ENCODE peak calls at places on chromosome 9, in six cellular contexts. S is nephron progenitor cell; G is activated CD4-positive, alpha-beta T cell treated with anti-CD3 and anti-CD28 coated beads for 24 hours; I is activated naive CD8-positive, alpha-beta T cell treated with anti-CD3 and anti-CD28 coated beads, Interleukin-2, amount 50 U/mL, for 16 hours; T is WERI-Rb-1; J is CD4-positive, alpha-beta memory T cell. Q is an unnamed sample.

GRCh38 chr9:134211811-134212460 is 47.6 kb upstream of the RNU6ATAC start:
- DNase-seq in S (no peak), G (no peak), I (no peak), T (no peak), J (no peak), Q (no peak)

GRCh38 chr9:112050544-112051475 is 124.3 kb downstream of the SUSD1 start:
- DNase-seq in S (no peak), G (no peak), I (no peak), T (no peak), J (no peak), Q (no peak)

GRCh38 chr9:76704601-76705204 is 59.5 kb upstream of the PCA3 start:
- DNase-seq in S (peak; percentile 23), G (no peak), I (no peak), T (no peak), J (peak; percentile 49), Q (no peak)

GRCh38 chr9:103798620-103799019 is 295.5 kb upstream of the SMC2 start:
- DNase-seq in S (no peak), G (peak; percentile 6), I (no peak), T (no peak), J (no peak), Q (no peak)

GRCh38 chr9:34869390-34869789 is 88.7 kb upstream of the PHF24 start:
- DNase-seq in S (no peak), G (no peak), I (no peak), T (peak; percentile 26), J (no peak), Q (no peak)

GRCh38 chr9:7770102-7770501 is 29.5 kb downstream of the DMAC1 start:
- DNase-seq in S (no peak), G (no peak), I (no peak), T (no peak), J (no peak), Q (no peak)

GRCh38 chr9:21565137-21565536 is 83.0 kb upstream of the IFNE start:
- DNase-seq in S (no peak), G (no peak), I (no peak), T (no peak), J (no peak), Q (no peak)

GRCh38 chr9:23820731-23821399 is 5.2 kb downstream of the ELAVL2 start:
- DNase-seq in S (peak; percentile 53), G (no peak), I (no peak), T (peak; percentile 55), J (no peak), Q (no peak)

GRCh38 chr9:121472361-121472910 is 27.2 kb downstream of the GGTA1 start:
- DNase-seq in S (no peak), G (no peak), I (no peak), T (no peak), J (no peak), Q (peak; percentile 72)

GRCh38 chr9:77833686-77834429 is 185.7 kb upstream of the GNA14 start:
- DNase-seq in S (no peak), G (no peak), I (no peak), T (no peak), J (no peak), Q (no peak)

GRCh38 chr9:111525056-111525977 is at the start of gene ZNF483:
- DNase-seq in S (peak; percentile 92), G (peak; percentile 49), I (peak; percentile 20), T (peak; percentile 95), J (peak; percentile 71), Q (peak; percentile 33)

GRCh38 chr9:33443504-33444154 is 3.8 kb downstream of the AQP3 start:
- DNase-seq in S (no peak), G (no peak), I (no peak), T (no peak), J (no peak), Q (no peak)

GRCh38 chr9:104553261-104553660 is 15.7 kb upstream of the OR13C8 start:
- DNase-seq in S (no peak), G (no peak), I (no peak), T (no peak), J (no peak), Q (no peak)

GRCh38 chr9:107176701-107177100 is 106.4 kb upstream of the RAD23B start:
- DNase-seq in S (peak; percentile 67), G (no peak), I (no peak), T (peak; percentile 47), J (no peak), Q (peak; percentile 33)

GRCh38 chr9:115207003-115207837 is 89.3 kb upstream of the TNC start:
- DNase-seq in S (no peak), G (no peak), I (no peak), T (no peak), J (no peak), Q (no peak)

GRCh38 chr9:124238546-124239140 is 19.1 kb upstream of the NEK6 start:
- DNase-seq in S (no peak), G (no peak), I (no peak), T (no peak), J (peak; percentile 34), Q (no peak)

GRCh38 chr9:126989847-126990821 is 75.6 kb downstream of the RALGPS1 start:
- DNase-seq in S (no peak), G (no peak), I (no peak), T (no peak), J (no peak), Q (no peak)

GRCh38 chr9:120389867-120390266 is 190.1 kb downstream of the CDK5RAP2 start:
- DNase-seq in S (no peak), G (no peak), I (no peak), T (no peak), J (no peak), Q (no peak)

GRCh38 chr9:114387678-114388431 is at the start of gene AKNA:
- DNase-seq in S (peak; percentile 75), G (peak; percentile 71), I (peak; percentile 71), T (peak; percentile 87), J (peak; percentile 85), Q (peak; percentile 31)

GRCh38 chr9:12775963-12776774 is 1.3 kb downstream of the LURAP1L start:
- DNase-seq in S (peak; percentile 76), G (no peak), I (no peak), T (peak; percentile 81), J (no peak), Q (peak; percentile 84)

GRCh38 chr9:83062011-83062652 is 810 bp downstream of the RASEF start:
- DNase-seq in S (peak; percentile 20), G (no peak), I (no peak), T (no peak), J (no peak), Q (no peak)

GRCh38 chr9:37036237-37037136 is 2.4 kb upstream of the PAX5 start:
- DNase-seq in S (peak; percentile 57), G (no peak), I (no peak), T (no peak), J (peak; percentile 47), Q (no peak)

GRCh38 chr9:114906922-114907571 is 23.3 kb downstream of the TNFSF8 start:
- DNase-seq in S (peak; percentile 38), G (no peak), I (no peak), T (peak; percentile 74), J (no peak), Q (peak; percentile 7)

GRCh38 chr9:118522093-118523028 is 818.2 kb downstream of the TLR4 start:
- DNase-seq in S (peak; percentile 64), G (no peak), I (no peak), T (peak; percentile 82), J (no peak), Q (no peak)

Q was measured in NCI-H524 treated with DMSO at 0.1 percent for 48 hours.